ENCODE peak calls at places on chromosomes 6 and 20, in six cellular contexts. S is NB4; U is tibial artery; V is CD8-positive, alpha-beta T cell; H is left ventricle myocardium inferior; A is choroid plexus epithelial cell. P is an unnamed sample.

GRCh38 chr20:10875653-10876052 is 201.9 kb upstream of the JAG1 start:
- DNase-seq in V (no peak), S (no peak), H (no peak), A (no peak), U (no peak), P (no peak)

GRCh38 chr20:16761305-16761829 is 13.2 kb downstream of the OTOR start:
- DNase-seq in U (no peak), A (peak), S (peak), H (no peak), V (peak), P (peak)

GRCh38 chr6:142900467-142900961 is 44.5 kb downstream of the HIVEP2 start:
- DNase-seq in A (no peak), H (no peak), V (peak), U (no peak), S (no peak), P (peak)

GRCh38 chr20:753897-754635 is 14.2 kb downstream of the SLC52A3 start:
- DNase-seq in V (no peak), S (no peak), A (no peak), U (no peak), H (no peak), P (no peak)

GRCh38 chr20:51327251-51327841 is 215.2 kb downstream of the NFATC2 start:
- DNase-seq in V (no peak), H (no peak), U (peak), S (no peak), A (peak), P (peak)

GRCh38 chr20:64238115-64238825 is 17.3 kb upstream of the PCMTD2 start:
- DNase-seq in U (no peak), S (no peak), H (no peak), V (no peak), A (no peak), P (no peak)

GRCh38 chr20:61328906-61329558 is 77.0 kb downstream of the CDH4 start:
- DNase-seq in H (no peak), A (no peak), U (no peak), S (peak), V (no peak), P (no peak)

GRCh38 chr6:112413805-112414204 is 66.7 kb downstream of the RFPL4B start:
- DNase-seq in S (no peak), A (peak), U (no peak), H (no peak), V (no peak), P (no peak)

GRCh38 chr6:145815875-145816274 is 1.3 kb upstream of the FBXO30 start:
- DNase-seq in S (peak), V (no peak), A (no peak), H (no peak), U (no peak), P (no peak)

GRCh38 chr6:29953001-29953436 is 10.7 kb downstream of the HLA-A start:
- DNase-seq in H (no peak), S (no peak), V (no peak), U (no peak), A (no peak), P (no peak)

GRCh38 chr6:73143551-73143950 is 81.7 kb downstream of the KHDC1L start:
- DNase-seq in U (no peak), V (no peak), H (no peak), A (no peak), S (no peak), P (no peak)

GRCh38 chr6:45310118-45310788 is 17.9 kb upstream of the RUNX2 start:
- DNase-seq in V (peak), U (no peak), H (no peak), S (peak), A (no peak), P (no peak)

GRCh38 chr20:64164123-64164836 is at the start of gene MYT1:
- DNase-seq in V (no peak), U (no peak), S (no peak), A (no peak), H (no peak), P (no peak)

GRCh38 chr6:41072836-41073202 is at the start of gene NFYA:
- DNase-seq in U (no peak), S (no peak), H (no peak), A (no peak), V (peak), P (no peak)

GRCh38 chr6:22112490-22112889 is 184.3 kb downstream of the PRL start:
- DNase-seq in A (peak), H (no peak), S (peak), V (no peak), U (no peak), P (no peak)

GRCh38 chr20:33933469-33933909 is 60.2 kb upstream of the RALY start:
- DNase-seq in U (peak), A (peak), S (peak), H (peak), V (peak), P (peak)

GRCh38 chr6:140415266-140415665 is 1040.8 kb upstream of the CITED2 start:
- DNase-seq in S (no peak), V (no peak), H (no peak), U (no peak), A (no peak), P (no peak)

GRCh38 chr6:144286503-144287393 is 1.6 kb downstream of the UTRN start:
- DNase-seq in V (no peak), U (peak), H (peak), A (peak), S (peak), P (peak)

GRCh38 chr20:44324343-44324742 is 12.5 kb upstream of the R3HDML start:
- DNase-seq in A (no peak), H (no peak), V (no peak), S (no peak), U (no peak), P (peak)

GRCh38 chr6:137775720-137776119 is 91.3 kb upstream of the TNFAIP3 start:
- DNase-seq in S (no peak), A (no peak), H (no peak), V (no peak), U (no peak), P (no peak)

GRCh38 chr20:53981752-53982437 is 88.5 kb downstream of the BCAS1 start:
- DNase-seq in A (no peak), S (no peak), V (no peak), H (no peak), U (no peak), P (no peak)

GRCh38 chr20:35344354-35344837 is 52.2 kb upstream of the FAM83C start:
- DNase-seq in H (peak), U (no peak), S (peak), A (peak), V (no peak), P (peak)

GRCh38 chr6:20640181-20640580 is 105.9 kb downstream of the CDKAL1 start:
- DNase-seq in V (no peak), U (no peak), A (no peak), S (no peak), H (no peak), P (no peak)

GRCh38 chr6:138339024-138339423 is 38.7 kb upstream of the SMIM28 start:
- DNase-seq in U (no peak), V (no peak), S (no peak), A (no peak), H (no peak), P (no peak)

GRCh38 chr6:95649451-95649850 is 72.1 kb downstream of the MANEA start:
- DNase-seq in H (no peak), A (no peak), U (no peak), S (no peak), V (no peak), P (no peak)

GRCh38 chr6:166010585-166010984 is 157.1 kb downstream of the TBXT start:
- DNase-seq in V (no peak), H (no peak), U (no peak), A (no peak), S (no peak), P (no peak)

GRCh38 chr20:56171087-56172012 is 77.2 kb upstream of the MC3R start:
- DNase-seq in A (peak), H (no peak), V (no peak), U (no peak), S (peak), P (no peak)

GRCh38 chr20:1943267-1944002 is 48.2 kb downstream of the SIRPA start:
- DNase-seq in H (peak), U (peak), A (no peak), V (no peak), S (no peak), P (no peak)

GRCh38 chr6:3318226-3318625 is 59.5 kb downstream of the PSMG4 start:
- DNase-seq in V (peak), A (no peak), S (no peak), U (no peak), H (no peak), P (no peak)

GRCh38 chr6:144219056-144219685 is 66.0 kb upstream of the UTRN start:
- DNase-seq in S (peak), H (no peak), A (peak), V (no peak), U (no peak), P (peak)

GRCh38 chr6:161373905-161374451 is 100.1 kb upstream of the AGPAT4 start:
- DNase-seq in A (peak), V (no peak), H (peak), S (peak), U (peak), P (peak)

GRCh38 chr6:161372422-161372793 is 98.5 kb upstream of the AGPAT4 start:
- DNase-seq in S (no peak), V (no peak), A (no peak), H (no peak), U (no peak), P (no peak)

GRCh38 chr6:161377116-161377515 is 103.3 kb upstream of the AGPAT4 start:
- DNase-seq in H (no peak), A (no peak), S (no peak), U (no peak), V (no peak), P (no peak)

GRCh38 chr6:161376367-161376766 is 102.5 kb upstream of the AGPAT4 start:
- DNase-seq in A (no peak), V (no peak), H (no peak), S (no peak), U (no peak), P (no peak)

GRCh38 chr6:161374971-161375873 is 101.4 kb upstream of the AGPAT4 start:
- DNase-seq in S (peak), A (no peak), V (no peak), H (peak), U (peak), P (peak)
- TF ChIP-seq CTCF in S (peak), A (peak), V (no peak), H (no peak), U (peak), P (peak)

DNA sequence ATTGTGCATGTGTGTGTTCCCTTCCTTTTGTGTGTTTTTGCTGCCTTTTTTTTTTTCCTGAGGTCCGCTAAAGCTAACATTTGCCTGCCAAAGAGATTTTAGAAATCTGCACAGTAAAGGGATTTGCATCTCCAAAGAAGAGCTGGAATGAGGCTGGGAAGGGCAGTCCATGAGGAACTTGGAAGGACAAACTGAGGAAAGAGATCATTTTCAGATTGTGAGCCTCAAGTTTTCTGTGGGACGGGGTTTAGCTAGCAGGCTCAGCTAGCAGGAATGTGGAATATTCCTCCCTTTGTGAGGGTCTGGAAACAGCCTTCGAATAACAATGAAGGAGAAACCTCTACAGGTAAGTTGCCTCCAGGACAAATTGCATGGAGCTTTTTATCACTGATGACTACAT is 3.8 kb downstream of the INSM1 start:
- DNase-seq in U (no peak), S (no peak), V (no peak), A (no peak), H (no peak), P (no peak)
- H3K4me3 ChIP-seq in U (no peak), S (no peak), V (no peak), A (no peak), H (no peak), P (no peak)

GRCh38 chr6:156686429-156686939 is 90.7 kb upstream of the ARID1B start:
- DNase-seq in S (peak), V (peak), U (no peak), H (no peak), A (peak), P (peak)
- TF ChIP-seq CTCF in S (no peak), V (peak), U (peak), H (peak), A (peak), P (peak)

DNA sequence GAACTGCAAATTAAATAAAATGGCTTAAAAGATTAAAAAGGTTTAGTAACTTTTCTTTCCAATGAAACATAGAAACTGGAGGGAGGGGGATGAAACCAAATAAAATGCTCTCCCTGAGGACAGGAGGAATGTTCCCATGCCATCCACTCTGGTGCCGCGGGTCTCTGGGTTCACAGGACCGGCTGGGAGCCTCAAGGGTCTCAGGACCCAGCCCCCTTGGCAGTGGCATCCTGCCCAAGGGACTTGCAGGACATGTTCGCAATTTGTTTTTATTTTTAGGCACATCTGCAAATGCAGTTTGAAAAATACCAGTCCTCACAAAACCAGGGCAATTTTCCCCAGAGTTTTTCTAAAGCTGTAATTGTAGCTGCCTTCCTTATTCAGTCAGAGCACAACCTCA is 7.5 kb downstream of the BEND3 start:
- DNase-seq in A (no peak), V (no peak), H (no peak), U (peak), S (no peak), P (no peak)
- H3K4me3 ChIP-seq in A (no peak), V (no peak), H (no peak), U (no peak), S (no peak), P (no peak)

P was measured in astrocyte of the spinal cord.